ENCODE peak calls at places on chromosomes 6 and 20, in six cellular contexts. G is GM12878, W is HepG2, D is WTC11, N is HCT116, M is H1. O is an unnamed sample.
A peak's percentile ranks its signal among the peaks of the same experiment; 100 is the strongest.

GRCh38 chr6:158635427-158636073 is 9.0 kb downstream of the DYNLT1 start:
- DNase-seq in W (no peak), N (no peak), M (no peak), D (no peak), G (no peak), O (no peak)

GRCh38 chr6:118893095-118893881 is 664 bp upstream of the ASF1A start:
- DNase-seq in D (no peak), W (peak; percentile 49), M (no peak), G (no peak), N (no peak), O (peak; percentile 36)

GRCh38 chr6:5053864-5054426 is 31.2 kb upstream of the PPP1R3G start:
- DNase-seq in N (no peak), D (no peak), G (no peak), W (no peak), M (no peak), O (no peak)

GRCh38 chr6:129370268-129370916 is 339.6 kb downstream of the ARHGAP18 start:
- DNase-seq in M (peak; percentile 5), W (peak; percentile 32), N (peak; percentile 45), D (peak; percentile 24), G (no peak), O (peak; percentile 31)

GRCh38 chr6:158411998-158412397 is 99.7 kb downstream of the TULP4 start:
- DNase-seq in N (peak; percentile 48), M (no peak), W (no peak), G (no peak), D (no peak), O (no peak)

GRCh38 chr20:13101701-13102100 is 92.9 kb downstream of the SPTLC3 start:
- DNase-seq in N (no peak), M (no peak), G (no peak), D (no peak), W (no peak), O (no peak)

GRCh38 chr6:82867946-82868345 is 197.7 kb downstream of the UBE3D start:
- DNase-seq in D (no peak), M (no peak), N (no peak), W (no peak), G (no peak), O (no peak)

GRCh38 chr20:8782804-8783203 is 286.1 kb upstream of the PLCB4 start:
- DNase-seq in G (no peak), W (no peak), N (no peak), D (no peak), M (no peak), O (no peak)

GRCh38 chr6:104579464-104579863 is 280.3 kb downstream of the HACE1 start:
- DNase-seq in G (no peak), W (no peak), N (no peak), M (no peak), D (no peak), O (no peak)

GRCh38 chr6:168128631-168129291 is 49.7 kb upstream of the FRMD1 start:
- DNase-seq in M (no peak), D (no peak), N (no peak), W (no peak), G (no peak), O (no peak)

GRCh38 chr6:157570104-157570503 is 189.1 kb downstream of the ZDHHC14 start:
- DNase-seq in M (no peak), N (no peak), D (no peak), G (no peak), W (peak; percentile 65), O (no peak)

GRCh38 chr6:135703621-135704020 is 147.9 kb upstream of the PDE7B start:
- DNase-seq in M (no peak), D (no peak), W (no peak), G (peak; percentile 23), N (no peak), O (no peak)

GRCh38 chr20:6731951-6732580 is 35.4 kb upstream of the BMP2 start:
- DNase-seq in G (no peak), N (no peak), W (no peak), D (no peak), M (no peak), O (no peak)

GRCh38 chr6:151147118-151147832 is 92.5 kb upstream of the AKAP12 start:
- DNase-seq in D (no peak), W (no peak), M (no peak), G (no peak), N (no peak), O (no peak)

GRCh38 chr20:2596673-2597279 is 55.7 kb upstream of the NOP56 start:
- DNase-seq in M (no peak), N (no peak), D (no peak), W (no peak), G (no peak), O (no peak)

GRCh38 chr20:2602746-2603145 is 49.7 kb upstream of the NOP56 start:
- DNase-seq in M (no peak), G (no peak), W (no peak), D (no peak), N (no peak), O (no peak)

GRCh38 chr20:2595076-2595475 is 57.4 kb upstream of the NOP56 start:
- DNase-seq in W (no peak), N (no peak), D (no peak), G (no peak), M (no peak), O (no peak)

GRCh38 chr20:2602046-2602735 is 50.2 kb upstream of the NOP56 start:
- DNase-seq in D (no peak), W (no peak), G (no peak), M (no peak), N (no peak), O (no peak)

DNA sequence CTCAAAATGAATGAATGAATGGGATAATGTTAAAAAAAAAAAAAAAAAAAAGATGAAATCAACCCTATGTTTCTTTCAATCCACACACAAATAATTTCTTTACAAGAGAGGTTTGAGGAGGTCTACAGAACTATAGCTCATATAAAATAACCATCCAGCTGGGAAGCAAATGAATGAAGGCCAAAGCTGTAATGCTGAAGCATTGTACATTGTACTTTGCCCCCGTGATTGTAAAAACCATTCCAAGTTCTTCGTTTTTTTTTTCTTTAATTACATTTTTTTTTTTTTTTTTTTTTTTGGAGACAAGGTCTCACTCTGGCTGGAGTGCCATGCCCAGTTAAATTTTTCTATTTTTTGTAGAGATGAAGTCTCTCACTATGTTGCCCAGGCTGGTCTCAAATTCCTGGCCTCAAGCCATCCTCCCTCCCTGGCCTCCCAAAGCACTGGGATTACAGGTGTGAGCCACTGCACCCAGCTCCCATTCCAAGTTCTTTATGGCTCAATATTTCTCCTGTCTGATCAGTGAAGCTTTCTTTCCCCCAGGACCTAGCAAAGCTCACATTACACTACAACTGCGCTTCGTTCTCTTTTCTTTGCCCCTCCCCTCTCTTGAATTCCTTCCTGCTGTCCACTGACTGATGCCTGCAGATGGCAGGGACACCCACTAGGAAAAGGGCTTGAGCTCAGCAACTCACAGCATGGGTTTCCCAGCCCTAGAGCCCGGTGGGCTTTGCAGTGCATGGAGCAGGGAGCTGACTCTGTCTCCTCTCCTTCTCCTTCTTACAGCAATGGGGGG is 53.0 kb upstream of the NOP56 start:
- DNase-seq in D (peak; percentile 17), N (no peak), G (no peak), M (no peak), W (no peak), O (peak; percentile 43)
- TF ChIP-seq SP1 in D (no peak), N (no peak), G (no peak), M (no peak), W (no peak), O (no peak)

DNA sequence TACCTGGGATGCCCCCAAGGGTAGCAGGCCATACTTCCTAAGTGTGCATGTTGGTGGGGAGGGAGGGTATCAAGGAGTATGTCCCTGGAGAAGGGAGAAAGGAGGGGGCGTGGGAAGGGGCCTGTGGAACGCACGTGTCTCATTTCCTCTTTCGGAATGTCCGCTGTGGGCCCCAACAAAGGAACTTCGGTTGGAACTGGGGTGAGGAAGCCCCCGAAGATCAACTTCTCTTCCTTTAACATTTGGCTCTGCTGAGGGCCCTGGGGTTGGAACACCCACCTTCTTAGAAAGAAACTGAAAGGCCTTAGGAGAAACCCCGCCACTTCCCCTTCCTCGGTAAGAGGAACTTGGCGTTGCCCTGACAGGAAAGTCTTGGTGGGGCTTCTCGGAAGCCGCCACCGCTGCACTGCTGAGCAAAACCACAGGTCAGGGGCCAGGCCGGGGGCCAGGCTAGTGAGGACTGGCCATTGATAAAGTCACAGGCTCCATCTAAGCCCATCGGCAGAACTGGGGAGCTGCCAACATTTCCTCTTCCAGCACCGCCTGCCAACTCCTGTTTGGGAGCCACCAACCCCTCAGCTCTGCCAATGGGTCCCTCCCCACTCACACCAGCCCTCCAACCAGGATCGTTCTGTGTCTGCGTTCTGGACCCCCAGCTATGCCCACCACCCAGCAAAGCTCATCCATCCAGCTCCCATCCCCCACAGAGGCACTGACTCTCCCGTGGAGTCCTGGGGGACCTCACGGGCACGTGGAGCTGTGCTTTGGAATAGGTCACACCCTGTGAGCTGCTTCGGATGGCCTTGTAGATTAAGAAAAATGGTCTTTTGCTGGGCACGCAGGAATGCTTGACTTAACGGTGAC is 44.8 kb downstream of the FGD2 start:
- DNase-seq in G (no peak), M (no peak), D (no peak), N (no peak), W (no peak), O (no peak)
- TF ChIP-seq SP1 in G (peak; percentile 9), M (no peak), D (no peak), N (no peak), W (no peak), O (no peak)

GRCh38 chr6:115770851-115771250 is 289.8 kb downstream of the FRK start:
- DNase-seq in D (peak; percentile 10), M (no peak), W (no peak), G (no peak), N (no peak), O (no peak)

GRCh38 chr6:115765966-115766365 is 294.7 kb downstream of the FRK start:
- DNase-seq in G (no peak), D (no peak), M (no peak), N (no peak), W (no peak), O (no peak)

GRCh38 chr6:115768469-115768868 is 292.2 kb downstream of the FRK start:
- DNase-seq in M (no peak), D (no peak), G (no peak), W (no peak), N (no peak), O (no peak)

GRCh38 chr6:115766745-115767462 is 293.8 kb downstream of the FRK start:
- DNase-seq in D (no peak), N (no peak), G (no peak), M (no peak), W (no peak), O (no peak)
- TF ChIP-seq SP1 in D (no peak), N (no peak), G (no peak), M (no peak), W (no peak), O (no peak)

DNA sequence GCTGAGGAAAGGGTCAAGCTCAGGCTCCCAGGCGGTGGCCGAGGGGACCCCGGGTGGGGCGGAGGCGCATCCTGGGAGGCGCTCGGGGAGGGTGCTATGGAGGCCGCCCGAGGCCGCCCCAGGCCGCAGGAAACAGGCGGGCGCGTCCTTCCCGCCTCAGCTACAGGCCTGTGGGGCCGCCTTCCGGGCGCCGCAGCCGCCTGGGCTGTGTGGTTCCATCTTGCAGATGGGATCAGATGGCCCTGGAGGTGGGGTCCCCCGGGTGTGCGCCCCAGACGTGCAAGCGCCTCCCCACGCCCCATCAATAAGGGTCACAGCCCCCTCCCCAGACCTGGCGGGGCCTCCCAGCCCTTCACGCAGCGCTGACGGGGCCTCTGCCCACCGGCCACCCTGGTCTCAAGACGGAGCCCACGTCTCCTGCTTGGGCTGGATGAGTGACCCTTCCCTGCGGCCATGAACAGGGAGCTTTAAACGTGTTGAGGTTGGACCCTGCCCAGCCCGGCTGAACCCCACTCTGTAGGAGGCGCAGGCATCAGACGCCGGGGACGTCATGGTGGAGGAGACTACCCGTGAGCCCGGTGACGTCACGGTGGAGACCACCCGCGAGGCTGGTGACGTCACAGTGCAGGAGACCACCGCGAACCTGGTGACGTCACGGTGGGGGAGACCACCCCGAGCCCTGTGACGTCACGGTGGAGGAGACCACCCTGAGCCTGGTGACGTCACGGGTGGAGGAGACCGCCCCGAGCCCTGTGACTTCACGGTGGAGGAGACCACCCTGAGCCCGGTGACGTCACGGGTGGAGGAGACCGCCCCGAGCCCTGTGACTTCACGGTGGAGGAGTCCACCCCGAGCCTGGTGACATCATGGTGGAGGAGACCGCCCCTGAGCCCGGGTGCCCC is 267.0 kb downstream of the DLL1 start:
- DNase-seq in M (no peak), G (no peak), W (no peak), N (no peak), D (no peak), O (no peak)
- TF ChIP-seq SP1 in M (no peak), G (no peak), W (no peak), N (no peak), D (no peak), O (no peak)

O was measured in HEK293T.